ENCODE peak calls at places on chromosomes 16 and 17, in seven cellular contexts. One of them, this sample, is unnamed.

GRCh38 chr16:81445143-81445922 is 725 bp downstream of the CMIP start:
- DNase-seq in fibroblast of pulmonary artery: no peak
- DNase-seq in activated CD4-positive, alpha-beta T cell treated with anti-CD3 and anti-CD28 coated beads for 1 hour: peak; percentile 21
- DNase-seq in BE2C: peak; percentile 47
- DNase-seq in left kidney: peak; percentile 82
- DNase-seq in thyroid gland: peak; percentile 65
- DNase-seq in choroid plexus epithelial cell: peak; percentile 44
- DNase-seq in this sample: peak; percentile 37

GRCh38 chr17:7894866-7895265 is 6.3 kb downstream of the CHD3 start:
- DNase-seq in fibroblast of pulmonary artery: no peak
- DNase-seq in activated CD4-positive, alpha-beta T cell treated with anti-CD3 and anti-CD28 coated beads for 1 hour: no peak
- DNase-seq in BE2C: no peak
- DNase-seq in left kidney: no peak
- DNase-seq in thyroid gland: no peak
- DNase-seq in choroid plexus epithelial cell: no peak
- DNase-seq in this sample: no peak

GRCh38 chr16:74451951-74452758 is 30.9 kb upstream of the CLEC18B start:
- DNase-seq in fibroblast of pulmonary artery: peak; percentile 11
- DNase-seq in activated CD4-positive, alpha-beta T cell treated with anti-CD3 and anti-CD28 coated beads for 1 hour: no peak
- DNase-seq in BE2C: no peak
- DNase-seq in left kidney: peak; percentile 36
- DNase-seq in thyroid gland: no peak
- DNase-seq in choroid plexus epithelial cell: no peak
- DNase-seq in this sample: no peak

GRCh38 chr17:12613566-12613965 is 52.1 kb upstream of the MYOCD start:
- DNase-seq in fibroblast of pulmonary artery: peak; percentile 84
- DNase-seq in activated CD4-positive, alpha-beta T cell treated with anti-CD3 and anti-CD28 coated beads for 1 hour: no peak
- DNase-seq in BE2C: no peak
- DNase-seq in left kidney: no peak
- DNase-seq in thyroid gland: no peak
- DNase-seq in choroid plexus epithelial cell: peak; percentile 46
- DNase-seq in this sample: no peak

GRCh38 chr16:19974607-19975006 is 90.0 kb upstream of the GPRC5B start:
- DNase-seq in fibroblast of pulmonary artery: no peak
- DNase-seq in activated CD4-positive, alpha-beta T cell treated with anti-CD3 and anti-CD28 coated beads for 1 hour: no peak
- DNase-seq in BE2C: no peak
- DNase-seq in left kidney: no peak
- DNase-seq in thyroid gland: no peak
- DNase-seq in choroid plexus epithelial cell: no peak
- DNase-seq in this sample: no peak

GRCh38 chr17:45666046-45666600 is 118.0 kb upstream of the CRHR1 start:
- DNase-seq in fibroblast of pulmonary artery: no peak
- DNase-seq in activated CD4-positive, alpha-beta T cell treated with anti-CD3 and anti-CD28 coated beads for 1 hour: no peak
- DNase-seq in BE2C: no peak
- DNase-seq in left kidney: no peak
- DNase-seq in thyroid gland: no peak
- DNase-seq in choroid plexus epithelial cell: no peak
- DNase-seq in this sample: no peak

GRCh38 chr16:23836404-23837291 is 865 bp downstream of the PRKCB start:
- DNase-seq in fibroblast of pulmonary artery: no peak
- DNase-seq in activated CD4-positive, alpha-beta T cell treated with anti-CD3 and anti-CD28 coated beads for 1 hour: peak; percentile 25
- DNase-seq in BE2C: peak; percentile 9
- DNase-seq in left kidney: peak; percentile 41
- DNase-seq in thyroid gland: no peak
- DNase-seq in choroid plexus epithelial cell: no peak
- DNase-seq in this sample: peak; percentile 24

GRCh38 chr16:54540525-54541180 is 254.1 kb upstream of the IRX3 start:
- DNase-seq in fibroblast of pulmonary artery: no peak
- DNase-seq in activated CD4-positive, alpha-beta T cell treated with anti-CD3 and anti-CD28 coated beads for 1 hour: no peak
- DNase-seq in BE2C: no peak
- DNase-seq in left kidney: no peak
- DNase-seq in thyroid gland: no peak
- DNase-seq in choroid plexus epithelial cell: no peak
- DNase-seq in this sample: no peak

GRCh38 chr17:59451706-59452105 is 113.7 kb upstream of the DHX40 start:
- DNase-seq in fibroblast of pulmonary artery: peak; percentile 44
- DNase-seq in activated CD4-positive, alpha-beta T cell treated with anti-CD3 and anti-CD28 coated beads for 1 hour: no peak
- DNase-seq in BE2C: no peak
- DNase-seq in left kidney: no peak
- DNase-seq in thyroid gland: no peak
- DNase-seq in choroid plexus epithelial cell: peak; percentile 64
- DNase-seq in this sample: no peak

GRCh38 chr16:58107228-58107627 is 22.0 kb downstream of the CFAP20 start:
- DNase-seq in fibroblast of pulmonary artery: no peak
- DNase-seq in activated CD4-positive, alpha-beta T cell treated with anti-CD3 and anti-CD28 coated beads for 1 hour: no peak
- DNase-seq in BE2C: no peak
- DNase-seq in left kidney: no peak
- DNase-seq in thyroid gland: no peak
- DNase-seq in choroid plexus epithelial cell: no peak
- DNase-seq in this sample: no peak

GRCh38 chr16:11325404-11326083 is 19.7 kb upstream of the RMI2 start:
- DNase-seq in fibroblast of pulmonary artery: no peak
- DNase-seq in activated CD4-positive, alpha-beta T cell treated with anti-CD3 and anti-CD28 coated beads for 1 hour: no peak
- DNase-seq in BE2C: no peak
- DNase-seq in left kidney: no peak
- DNase-seq in thyroid gland: no peak
- DNase-seq in choroid plexus epithelial cell: no peak
- DNase-seq in this sample: no peak

This sample was measured in Ammon's horn.